ENCODE peak calls at places on chromosome 11, in ten cellular contexts. W is kidney; F is right atrium auricular region; V is mesenchymal stem cell; J is effector memory CD4-positive, alpha-beta T cell; U is aorta; E is PC-9; L is spleen; A is body of pancreas; Z is IMR-90. R is an unnamed sample.
A peak's percentile ranks its signal among the peaks of the same experiment; 100 is the strongest.

GRCh38 chr11:44866301-44866700 is 84.4 kb downstream of the TP53I11 start:
- DNase-seq in W (no peak), F (no peak), V (no peak), J (no peak), U (no peak), E (no peak), L (no peak), A (no peak), Z (no peak), R (no peak)

GRCh38 chr11:35088676-35089075 is 50.3 kb upstream of the CD44 start:
- DNase-seq in W (no peak), F (no peak), V (no peak), J (no peak), U (no peak), E (peak; percentile 76), L (no peak), A (peak; percentile 69), Z (peak; percentile 21), R (peak; percentile 14)

GRCh38 chr11:115612331-115612730 is 108.1 kb upstream of the CADM1 start:
- DNase-seq in W (no peak), F (no peak), V (peak; percentile 51), J (no peak), U (no peak), E (no peak), L (no peak), A (no peak), Z (peak; percentile 50), R (no peak)

GRCh38 chr11:120966840-120967239 is 57.1 kb upstream of the TBCEL start:
- DNase-seq in W (no peak), F (no peak), V (no peak), J (no peak), U (no peak), E (no peak), L (no peak), A (no peak), Z (no peak), R (no peak)

GRCh38 chr11:77003954-77004353 is 30.2 kb upstream of the B3GNT6 start:
- DNase-seq in W (no peak), F (no peak), V (no peak), J (no peak), U (no peak), E (peak; percentile 60), L (no peak), A (no peak), Z (peak; percentile 5), R (no peak)

GRCh38 chr11:72524711-72525110 is 90.4 kb upstream of the CLPB start:
- DNase-seq in W (no peak), F (no peak), V (no peak), J (no peak), U (no peak), E (peak; percentile 25), L (no peak), A (no peak), Z (peak; percentile 27), R (no peak)

GRCh38 chr11:134267466-134267865 is 8.7 kb upstream of the GLB1L3 start:
- DNase-seq in W (no peak), F (no peak), V (no peak), J (no peak), U (no peak), E (no peak), L (no peak), A (no peak), Z (no peak), R (no peak)

GRCh38 chr11:108069947-108070346 is 51.4 kb upstream of the ACAT1 start:
- DNase-seq in W (no peak), F (no peak), V (peak; percentile 62), J (no peak), U (no peak), E (no peak), L (no peak), A (no peak), Z (peak; percentile 75), R (no peak)

GRCh38 chr11:111531687-111532364 is 8.7 kb upstream of the LAYN start:
- DNase-seq in W (no peak), F (no peak), V (peak; percentile 95), J (no peak), U (no peak), E (peak; percentile 72), L (no peak), A (no peak), Z (peak; percentile 95), R (peak; percentile 84)

GRCh38 chr11:12914401-12914912 is 94.7 kb upstream of the RASSF10 start:
- DNase-seq in W (peak; percentile 76), F (no peak), V (peak; percentile 29), J (no peak), U (peak; percentile 88), E (no peak), L (no peak), A (peak; percentile 95), Z (peak; percentile 33), R (peak; percentile 33)

GRCh38 chr11:128890543-128891409 is at the start of gene KCNJ5:
- DNase-seq in W (peak; percentile 83), F (no peak), V (peak; percentile 41), J (no peak), U (no peak), E (no peak), L (no peak), A (peak; percentile 61), Z (no peak), R (no peak)

GRCh38 chr11:19027829-19028595 is 32.5 kb downstream of the MRGPRX2 start:
- DNase-seq in W (no peak), F (no peak), V (peak; percentile 49), J (no peak), U (no peak), E (peak; percentile 94), L (no peak), A (peak; percentile 72), Z (peak; percentile 55), R (peak; percentile 16)

GRCh38 chr11:114362958-114363357 is 37.4 kb downstream of the C11orf71 start:
- DNase-seq in W (no peak), F (no peak), V (no peak), J (no peak), U (no peak), E (no peak), L (no peak), A (no peak), Z (no peak), R (no peak)

GRCh38 chr11:46304605-46305004 is 27.1 kb downstream of the CREB3L1 start:
- DNase-seq in W (no peak), F (no peak), V (no peak), J (no peak), U (no peak), E (no peak), L (no peak), A (no peak), Z (no peak), R (no peak)

GRCh38 chr11:110892741-110893285 is 180.6 kb upstream of the ARHGAP20 start:
- DNase-seq in W (no peak), F (no peak), V (no peak), J (no peak), U (no peak), E (no peak), L (no peak), A (no peak), Z (peak; percentile 25), R (no peak)

GRCh38 chr11:29328961-29329441 is 687.8 kb downstream of the KCNA4 start:
- DNase-seq in W (no peak), F (no peak), V (peak; percentile 64), J (no peak), U (no peak), E (no peak), L (no peak), A (no peak), Z (peak; percentile 95), R (peak; percentile 71)

GRCh38 chr11:92211576-92212167 is 12.9 kb upstream of the FAT3 start:
- DNase-seq in W (peak; percentile 57), F (no peak), V (peak; percentile 13), J (no peak), U (no peak), E (peak; percentile 45), L (no peak), A (peak; percentile 20), Z (peak; percentile 33), R (no peak)

DNA sequence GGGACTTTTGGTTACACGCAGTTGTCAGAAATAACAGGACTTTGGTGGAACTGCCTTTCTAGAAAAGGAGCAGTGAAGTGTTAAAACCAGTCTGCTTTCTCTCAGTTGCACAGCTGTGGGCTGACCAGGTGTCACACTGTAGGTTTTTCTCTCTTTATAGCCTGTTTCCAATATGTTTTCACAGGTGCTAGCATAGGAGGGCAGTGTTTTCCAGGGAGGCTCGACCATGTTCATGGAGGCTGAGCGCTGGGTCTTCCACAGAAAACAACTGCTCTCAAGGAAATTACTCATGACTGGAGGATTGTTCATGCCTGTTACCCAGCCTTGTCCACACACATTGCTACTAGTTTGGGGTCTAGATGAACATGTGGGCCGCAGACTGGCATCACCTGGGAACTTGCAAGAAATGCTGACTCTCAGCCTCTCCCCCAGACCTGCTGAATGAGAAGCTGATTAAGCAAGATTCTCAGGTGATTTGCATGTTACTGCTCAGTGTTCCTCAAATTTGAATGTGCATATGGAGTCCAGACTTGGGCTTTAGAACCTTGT is 157.7 kb downstream of the MAML2 start:
- DNase-seq in W (no peak), F (no peak), V (no peak), J (no peak), U (no peak), E (no peak), L (no peak), A (no peak), Z (no peak), R (no peak)
- H3K4me1 ChIP-seq in W (peaks cover 12% of the 10 kb centered on the region), F (no peaks in the 10 kb centered on the region), V (peaks cover 8% of the 10 kb centered on the region), J (peaks cover 9% of the 10 kb centered on the region), U (peaks cover 4% of the 10 kb centered on the region), E (peaks cover 50% of the 10 kb centered on the region), L (peaks cover 43% of the 10 kb centered on the region), A (no peaks in the 10 kb centered on the region), Z (peaks cover 9% of the 10 kb centered on the region), R (peaks cover 37% of the 10 kb centered on the region)

GRCh38 chr11:3049430-3050243 is 7.6 kb downstream of the CARS1 start:
- DNase-seq in W (peak; percentile 93), F (peak; percentile 85), V (peak; percentile 99), J (peak; percentile 65), U (peak; percentile 92), E (peak; percentile 79), L (peak; percentile 92), A (peak; percentile 83), Z (peak; percentile 98), R (peak; percentile 98)
- H3K4me1 ChIP-seq in W (no peaks in the 10 kb centered on the region), F (no peaks in the 10 kb centered on the region), V (peaks cover 60% of the 10 kb centered on the region), J (peaks cover 16% of the 10 kb centered on the region), U (no peaks in the 10 kb centered on the region), E (peaks cover 14% of the 10 kb centered on the region), L (peaks cover 29% of the 10 kb centered on the region), A (peaks cover 30% of the 10 kb centered on the region), Z (peaks cover 23% of the 10 kb centered on the region), R (peaks cover 16% of the 10 kb centered on the region)

GRCh38 chr11:65555693-65556231 is 2.4 kb downstream of the LTBP3 start:
- DNase-seq in W (peak; percentile 91), F (no peak), V (peak; percentile 77), J (no peak), U (peak; percentile 92), E (peak; percentile 98), L (peak; percentile 85), A (no peak), Z (peak; percentile 88), R (peak; percentile 97)
- H3K4me1 ChIP-seq in W (peaks cover 13% of the 10 kb centered on the region), F (no peaks in the 10 kb centered on the region), V (peaks cover 60% of the 10 kb centered on the region), J (peaks cover 66% of the 10 kb centered on the region), U (no peaks in the 10 kb centered on the region), E (peaks cover 65% of the 10 kb centered on the region), L (peaks cover 75% of the 10 kb centered on the region), A (peaks cover 69% of the 10 kb centered on the region), Z (peaks cover 38% of the 10 kb centered on the region), R (peaks cover 66% of the 10 kb centered on the region)

DNA sequence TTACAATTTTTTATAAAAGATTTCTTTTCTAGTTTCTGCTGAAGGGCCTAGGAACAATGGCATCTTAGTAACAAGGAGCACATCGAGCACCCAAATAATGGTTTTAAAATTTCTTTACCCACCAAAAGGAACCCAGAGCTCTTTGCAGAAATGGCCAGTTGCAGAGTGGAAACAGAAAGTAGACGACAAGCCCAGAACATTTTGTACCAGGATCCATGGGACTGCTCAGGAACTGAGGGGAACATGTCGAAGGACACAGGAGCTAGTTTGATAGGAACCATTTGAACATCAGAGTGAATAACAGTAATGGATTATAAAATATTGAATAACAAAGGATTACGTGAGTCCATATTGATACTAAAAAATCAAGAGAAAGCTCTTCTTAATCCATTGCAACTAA is 17.3 kb downstream of the PANX1 start:
- DNase-seq in W (no peak), F (no peak), V (no peak), J (no peak), U (no peak), E (no peak), L (no peak), A (no peak), Z (no peak), R (no peak)
- H3K4me1 ChIP-seq in W (no peaks in the 10 kb centered on the region), F (no peaks in the 10 kb centered on the region), V (peaks cover 28% of the 10 kb centered on the region), J (no peaks in the 10 kb centered on the region), U (peaks cover 22% of the 10 kb centered on the region), E (peaks cover 61% of the 10 kb centered on the region), L (peaks cover 39% of the 10 kb centered on the region), A (peaks cover 37% of the 10 kb centered on the region), Z (peaks cover 36% of the 10 kb centered on the region), R (peaks cover 4% of the 10 kb centered on the region)